ENCODE peak calls at places on chromosome 14, in nine cellular contexts. R, N, L, E, W, M, B, F and V are unnamed samples.

GRCh38 chr14:97824218-97824617 is 1027.0 kb downstream of the VRK1 start:
- DNase-seq in R (peak; percentile 23), N (no peak), L (no peak), E (no peak), W (no peak), M (no peak), B (no peak), F (no peak), V (no peak)

GRCh38 chr14:22977684-22978486 is 4.5 kb downstream of the AJUBA start:
- DNase-seq in R (no peak), N (peak; percentile 93), L (peak; percentile 93), E (peak; percentile 38), W (no peak), M (peak; percentile 86), B (no peak), F (peak; percentile 85), V (peak; percentile 90)

GRCh38 chr14:64731141-64731581 is 26.9 kb downstream of the PLEKHG3 start:
- DNase-seq in R (no peak), N (no peak), L (no peak), E (no peak), W (no peak), M (no peak), B (no peak), F (no peak), V (no peak)

GRCh38 chr14:34851395-34851794 is 23.8 kb downstream of the BAZ1A start:
- DNase-seq in R (no peak), N (no peak), L (no peak), E (no peak), W (no peak), M (no peak), B (no peak), F (no peak), V (no peak)

GRCh38 chr14:80981673-80982072 is 26.3 kb downstream of the TSHR start:
- DNase-seq in R (no peak), N (no peak), L (no peak), E (no peak), W (no peak), M (no peak), B (no peak), F (no peak), V (no peak)

GRCh38 chr14:89619616-89620273 is 202.7 kb upstream of the FOXN3 start:
- DNase-seq in R (no peak), N (no peak), L (no peak), E (no peak), W (no peak), M (no peak), B (no peak), F (no peak), V (no peak)

GRCh38 chr14:81302613-81303012 is 81.9 kb upstream of the GTF2A1 start:
- DNase-seq in R (no peak), N (no peak), L (no peak), E (no peak), W (peak; percentile 66), M (no peak), B (no peak), F (no peak), V (no peak)

GRCh38 chr14:92510972-92511371 is 2.6 kb upstream of the RIN3 start:
- DNase-seq in R (no peak), N (no peak), L (no peak), E (no peak), W (peak; percentile 51), M (no peak), B (no peak), F (no peak), V (no peak)

GRCh38 chr14:21668377-21668776 is 5.2 kb downstream of the OR4E1 start:
- DNase-seq in R (no peak), N (peak; percentile 10), L (no peak), E (no peak), W (no peak), M (no peak), B (no peak), F (no peak), V (no peak)

GRCh38 chr14:91869556-91869955 is 2.2 kb upstream of the TC2N start:
- DNase-seq in R (no peak), N (no peak), L (no peak), E (no peak), W (no peak), M (no peak), B (no peak), F (no peak), V (no peak)

GRCh38 chr14:68655021-68655811 is 137.7 kb downstream of the ZFP36L1 start:
- DNase-seq in R (no peak), N (no peak), L (no peak), E (no peak), W (no peak), M (peak; percentile 45), B (no peak), F (no peak), V (no peak)

GRCh38 chr14:81296263-81296923 is 75.6 kb upstream of the GTF2A1 start:
- DNase-seq in R (no peak), N (no peak), L (no peak), E (no peak), W (no peak), M (no peak), B (no peak), F (no peak), V (no peak)

GRCh38 chr14:102568115-102568614 is 24.3 kb upstream of the RCOR1 start:
- DNase-seq in R (peak; percentile 33), N (peak; percentile 65), L (no peak), E (no peak), W (peak; percentile 73), M (peak; percentile 46), B (no peak), F (no peak), V (peak; percentile 14)

GRCh38 chr14:96122496-96122895 is 82.1 kb upstream of the BDKRB2 start:
- DNase-seq in R (no peak), N (no peak), L (no peak), E (no peak), W (no peak), M (no peak), B (no peak), F (no peak), V (no peak)

GRCh38 chr14:71472961-71473340 is 459.3 kb upstream of the RGS6 start:
- DNase-seq in R (no peak), N (no peak), L (no peak), E (no peak), W (no peak), M (no peak), B (no peak), F (no peak), V (no peak)

GRCh38 chr14:22314183-22314820 is 274.7 kb downstream of the DAD1 start:
- DNase-seq in R (peak; percentile 25), N (peak; percentile 76), L (peak; percentile 62), E (no peak), W (peak; percentile 60), M (no peak), B (no peak), F (no peak), V (no peak)

GRCh38 chr14:78782551-78782950 is 612.4 kb downstream of the NRXN3 start:
- DNase-seq in R (no peak), N (no peak), L (no peak), E (no peak), W (no peak), M (no peak), B (no peak), F (no peak), V (no peak)

GRCh38 chr14:34875031-34875922 is at the start of gene BAZ1A:
- DNase-seq in R (peak; percentile 70), N (peak; percentile 84), L (peak; percentile 61), E (peak; percentile 64), W (peak; percentile 72), M (peak; percentile 48), B (peak; percentile 57), F (no peak), V (peak; percentile 73)

GRCh38 chr14:105944632-105945610 is 418.5 kb downstream of the TMEM121 start:
- DNase-seq in R (peak; percentile 76), N (no peak), L (no peak), E (peak; percentile 44), W (peak; percentile 34), M (peak; percentile 36), B (no peak), F (no peak), V (peak; percentile 79)

GRCh38 chr14:73248294-73248868 is 11.1 kb downstream of the PAPLN start:
- DNase-seq in R (no peak), N (no peak), L (no peak), E (no peak), W (no peak), M (no peak), B (no peak), F (no peak), V (peak; percentile 33)
- H3K4me1 ChIP-seq in R (peaks cover 22% of the 10 kb centered on the region), N (peaks cover 5% of the 10 kb centered on the region), L (peaks cover 6% of the 10 kb centered on the region), E (no peaks in the 10 kb centered on the region), W (no peaks in the 10 kb centered on the region), M (no peaks in the 10 kb centered on the region), B (peaks cover 7% of the 10 kb centered on the region), F (peaks cover 11% of the 10 kb centered on the region), V (peaks cover 19% of the 10 kb centered on the region)

DNA sequence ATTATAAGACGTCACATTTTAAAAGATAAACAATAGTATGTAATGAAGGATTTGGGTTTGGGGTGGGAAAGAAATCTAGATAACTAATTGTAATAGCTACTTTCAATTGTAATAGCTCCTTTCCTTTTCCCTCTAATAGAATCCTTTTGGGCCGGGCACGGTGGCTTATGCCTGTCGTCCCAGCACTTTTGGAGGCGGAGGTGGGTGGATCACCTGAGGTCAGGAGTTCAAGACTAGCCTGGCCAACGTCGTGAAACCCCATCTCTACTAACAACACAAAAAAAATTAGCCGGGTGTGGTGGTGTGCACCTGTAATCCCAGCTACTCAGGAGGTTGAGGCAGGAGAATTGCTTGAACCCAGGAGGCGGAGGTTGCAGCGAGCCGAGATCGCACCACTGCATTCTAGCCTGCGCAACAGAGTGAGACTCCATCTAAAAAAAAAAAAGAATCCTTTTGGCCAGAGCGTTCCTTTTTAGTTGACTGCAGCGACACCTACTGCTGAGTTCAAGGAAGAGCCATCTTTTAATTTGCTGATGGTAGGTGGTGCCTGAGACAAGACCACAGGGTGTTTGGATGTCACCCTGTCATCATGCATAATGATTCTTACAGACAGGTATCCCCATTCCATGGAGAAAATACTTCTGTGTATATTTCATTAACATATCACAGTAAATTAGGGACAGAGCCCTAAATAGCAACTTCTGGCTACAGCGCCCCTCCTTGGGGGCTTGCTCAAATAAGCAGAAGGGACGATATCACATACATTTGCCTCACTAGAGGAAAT is 79.5 kb downstream of the ARMH4 start:
- DNase-seq in R (peak; percentile 60), N (peak; percentile 80), L (peak; percentile 70), E (peak; percentile 12), W (peak; percentile 65), M (peak; percentile 35), B (peak; percentile 22), F (no peak), V (peak; percentile 54)
- H3K4me3 ChIP-seq in R (no peak overlapping the region), N (no peak overlapping the region), L (no peak overlapping the region), E (no peak overlapping the region), W (peak overlapping the region; percentile 32), M (no peak overlapping the region), B (no peak overlapping the region), F (no peak overlapping the region), V (no peak overlapping the region)

GRCh38 chr14:39665084-39665483 is 232.9 kb upstream of the FBXO33 start:
- DNase-seq in R (no peak), N (no peak), L (no peak), E (no peak), W (no peak), M (no peak), B (no peak), F (no peak), V (no peak)
- H3K4me1 ChIP-seq in R (peaks cover 13% of the 10 kb centered on the region), N (no peaks in the 10 kb centered on the region), L (no peaks in the 10 kb centered on the region), E (no peaks in the 10 kb centered on the region), W (no peaks in the 10 kb centered on the region), M (no peaks in the 10 kb centered on the region), B (no peaks in the 10 kb centered on the region), F (no peaks in the 10 kb centered on the region), V (no peaks in the 10 kb centered on the region)

DNA sequence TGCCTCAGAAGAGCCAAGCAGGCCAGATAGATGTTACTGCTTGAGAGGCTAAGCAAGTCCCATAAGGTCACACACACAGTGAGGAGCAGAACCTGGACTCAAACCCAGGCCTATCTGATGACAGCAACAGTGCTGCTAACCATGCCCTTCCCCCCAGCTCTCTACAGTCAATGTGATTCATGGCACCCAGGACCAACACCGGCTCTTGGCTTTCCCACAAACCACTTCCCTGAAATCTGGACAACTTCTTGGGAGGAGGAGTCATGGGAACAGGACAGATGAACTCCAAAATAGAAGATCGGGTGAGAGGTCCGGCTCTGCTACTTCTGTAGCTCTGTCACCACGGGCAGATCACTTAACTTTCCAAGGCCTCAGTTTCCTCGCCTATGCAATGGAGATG is 716 bp upstream of the PTGDR start:
- DNase-seq in R (no peak), N (no peak), L (no peak), E (no peak), W (no peak), M (no peak), B (peak; percentile 27), F (no peak), V (no peak)
- H3K4me3 ChIP-seq in R (no peak overlapping the region), N (no peak overlapping the region), L (no peak overlapping the region), E (no peak overlapping the region), W (no peak overlapping the region), M (no peak overlapping the region), B (no peak overlapping the region), F (no peak overlapping the region), V (peak overlapping the region; percentile 21)